ENCODE peak calls at places on chromosome 5, in eight cellular contexts. R, J, T, G, H, I, S and M are unnamed samples.

GRCh38 chr5:180594311-180595045 is 3.2 kb upstream of the SCGB3A1 start:
- DNase-seq in I (no peak), T (no peak), S (no peak), R (no peak), H (peak; percentile 6), G (no peak), J (no peak), M (no peak)

GRCh38 chr5:176530406-176530982 is 6.7 kb downstream of the RNF44 start:
- DNase-seq in H (no peak), T (no peak), I (no peak), S (no peak), G (no peak), R (no peak), J (no peak), M (no peak)

GRCh38 chr5:176787676-176788075 is 22.7 kb upstream of the UNC5A start:
- DNase-seq in J (peak; percentile 57), I (no peak), G (no peak), S (no peak), T (no peak), H (peak; percentile 53), R (no peak), M (no peak)

GRCh38 chr5:68255305-68256130 is 40.0 kb downstream of the PIK3R1 start:
- DNase-seq in G (no peak), S (peak; percentile 6), I (no peak), R (no peak), H (no peak), T (no peak), J (no peak), M (no peak)

GRCh38 chr5:9239071-9239470 is 306.8 kb downstream of the SEMA5A start:
- DNase-seq in I (no peak), J (no peak), H (no peak), S (no peak), G (no peak), R (no peak), T (peak; percentile 33), M (no peak)

GRCh38 chr5:145681686-145682085 is 153.5 kb downstream of the PRELID2 start:
- DNase-seq in I (peak; percentile 50), T (peak; percentile 86), J (peak; percentile 70), H (peak; percentile 62), S (no peak), R (peak; percentile 27), G (peak; percentile 68), M (peak; percentile 14)

GRCh38 chr5:90519081-90519480 is 10.3 kb downstream of the LYSMD3 start:
- DNase-seq in T (no peak), R (no peak), J (no peak), H (no peak), I (no peak), G (no peak), S (no peak), M (no peak)

GRCh38 chr5:65742565-65743231 is 20.7 kb downstream of the NLN start:
- DNase-seq in S (no peak), I (peak; percentile 15), R (peak; percentile 52), T (peak; percentile 81), H (peak; percentile 40), J (peak; percentile 43), G (peak; percentile 45), M (no peak)

GRCh38 chr5:160462167-160462566 is 40.5 kb downstream of the PTTG1 start:
- DNase-seq in R (no peak), J (no peak), S (no peak), G (no peak), I (no peak), T (no peak), H (no peak), M (no peak)

GRCh38 chr5:15502208-15502607 is 2.2 kb downstream of the FBXL7 start:
- DNase-seq in H (no peak), I (no peak), J (no peak), T (peak; percentile 68), R (no peak), S (no peak), G (no peak), M (no peak)

GRCh38 chr5:71762826-71763225 is 43.8 kb downstream of the CARTPT start:
- DNase-seq in S (no peak), J (no peak), G (no peak), R (no peak), I (no peak), H (no peak), T (no peak), M (no peak)

GRCh38 chr5:139954022-139954421 is 89.1 kb downstream of the NRG2 start:
- DNase-seq in H (no peak), I (no peak), S (no peak), R (no peak), G (no peak), J (no peak), T (no peak), M (no peak)

GRCh38 chr5:41517909-41518308 is 7.5 kb upstream of the PLCXD3 start:
- DNase-seq in S (no peak), R (no peak), H (no peak), T (peak; percentile 62), I (no peak), J (no peak), G (no peak), M (no peak)

GRCh38 chr5:151766975-151767374 is 4.8 kb upstream of the G3BP1 start:
- DNase-seq in R (no peak), G (no peak), I (no peak), S (no peak), T (no peak), H (no peak), J (no peak), M (no peak)

GRCh38 chr5:149776376-149777305 is 46.5 kb downstream of the PPARGC1B start:
- DNase-seq in I (no peak), T (no peak), H (no peak), J (no peak), R (no peak), G (no peak), S (no peak), M (no peak)

GRCh38 chr5:125396462-125396861 is 650.0 kb upstream of the ZNF608 start:
- DNase-seq in H (no peak), G (no peak), I (no peak), R (no peak), T (no peak), S (no peak), J (no peak), M (no peak)

GRCh38 chr5:169445191-169445590 is 138.4 kb upstream of the SPDL1 start:
- DNase-seq in I (no peak), J (no peak), H (no peak), G (no peak), T (no peak), R (no peak), S (no peak), M (no peak)

GRCh38 chr5:95842955-95843544 is 20.5 kb upstream of the GLRX start:
- DNase-seq in H (no peak), I (no peak), T (peak; percentile 77), R (no peak), J (peak; percentile 90), G (peak; percentile 84), S (no peak), M (no peak)

GRCh38 chr5:133322743-133323142 is 270.9 kb downstream of the HSPA4 start:
- DNase-seq in S (no peak), G (no peak), I (no peak), J (no peak), T (peak; percentile 2), R (no peak), H (no peak), M (no peak)

GRCh38 chr5:160772854-160773253 is 79.2 kb downstream of the ATP10B start:
- DNase-seq in I (no peak), G (no peak), J (no peak), R (no peak), S (no peak), H (no peak), T (no peak), M (no peak)

GRCh38 chr5:114097570-114097969 is 264.3 kb upstream of the KCNN2 start:
- DNase-seq in R (no peak), T (peak; percentile 0), I (no peak), S (no peak), J (peak; percentile 48), G (no peak), H (no peak), M (no peak)

GRCh38 chr5:177435847-177436536 is 9.5 kb downstream of the GRK6 start:
- DNase-seq in R (no peak), G (no peak), I (no peak), S (no peak), T (no peak), H (no peak), J (no peak), M (no peak)

GRCh38 chr5:102314328-102314727 is 18.2 kb upstream of the SLCO4C1 start:
- DNase-seq in H (no peak), S (no peak), T (no peak), R (no peak), G (no peak), J (no peak), I (no peak), M (no peak)

GRCh38 chr5:69308046-69308553 is 24.5 kb downstream of the CCDC125 start:
- DNase-seq in I (no peak), S (no peak), G (no peak), J (no peak), R (no peak), H (no peak), T (no peak), M (no peak)

GRCh38 chr5:10111575-10111974 is 138.1 kb downstream of the ATPSCKMT start:
- DNase-seq in R (no peak), T (peak; percentile 64), I (peak; percentile 11), S (no peak), J (peak; percentile 87), H (peak; percentile 55), G (peak; percentile 74), M (no peak)

GRCh38 chr5:1118231-1118698 is 6.4 kb upstream of the SLC12A7 start:
- DNase-seq in S (peak; percentile 68), T (peak; percentile 56), G (peak; percentile 31), H (no peak), I (no peak), R (peak; percentile 13), J (no peak), M (no peak)

GRCh38 chr5:100889165-100889564 is 13.9 kb downstream of the ST8SIA4 start:
- DNase-seq in S (no peak), G (no peak), H (no peak), R (no peak), T (no peak), I (no peak), J (no peak), M (no peak)

GRCh38 chr5:108379722-108380530 is 2.0 kb downstream of the FBXL17 start:
- DNase-seq in S (no peak), I (no peak), T (no peak), J (no peak), R (no peak), G (no peak), H (no peak), M (no peak)